ENCODE peak calls at places on chromosome 11, in five cellular contexts. One of them, this sample, is unnamed.

GRCh38 chr11:83070878-83071640 is 638 bp downstream of the RAB30 start:
- DNase-seq in K562: no peak
- DNase-seq in GM12878: no peak
- DNase-seq in HepG2: no peak
- DNase-seq in SK-N-SH: peak; percentile 39
- DNase-seq in this sample: no peak

GRCh38 chr11:704189-704798 is 1.7 kb upstream of the EPS8L2 start:
- DNase-seq in GM12878: no peak
- DNase-seq in K562: no peak
- DNase-seq in HepG2: no peak
- DNase-seq in SK-N-SH: no peak
- DNase-seq in this sample: no peak

GRCh38 chr11:88042238-88043032 is 132.8 kb downstream of the RAB38 start:
- DNase-seq in HepG2: no peak
- DNase-seq in SK-N-SH: no peak
- DNase-seq in K562: no peak
- DNase-seq in GM12878: no peak
- DNase-seq in this sample: no peak

GRCh38 chr11:121763526-121763925 is 310.8 kb upstream of the SORL1-AS1 start:
- DNase-seq in K562: no peak
- DNase-seq in SK-N-SH: no peak
- DNase-seq in HepG2: no peak
- DNase-seq in GM12878: peak; percentile 19
- DNase-seq in this sample: no peak

GRCh38 chr11:119685073-119685746 is 43.8 kb downstream of the NECTIN1 start:
- DNase-seq in SK-N-SH: peak; percentile 88
- DNase-seq in K562: no peak
- DNase-seq in GM12878: no peak
- DNase-seq in HepG2: no peak
- DNase-seq in this sample: no peak

GRCh38 chr11:132312161-132312560 is 941.7 kb downstream of the NTM start:
- DNase-seq in SK-N-SH: no peak
- DNase-seq in HepG2: no peak
- DNase-seq in GM12878: no peak
- DNase-seq in K562: no peak
- DNase-seq in this sample: no peak

GRCh38 chr11:106697058-106697457 is 321.2 kb downstream of the GUCY1A2 start:
- DNase-seq in HepG2: no peak
- DNase-seq in GM12878: no peak
- DNase-seq in K562: no peak
- DNase-seq in SK-N-SH: no peak
- DNase-seq in this sample: no peak

GRCh38 chr11:70206977-70207376 is 3.9 kb downstream of the FADD start:
- DNase-seq in SK-N-SH: no peak
- DNase-seq in HepG2: no peak
- DNase-seq in K562: no peak
- DNase-seq in GM12878: no peak
- DNase-seq in this sample: no peak

GRCh38 chr11:125667151-125667550 is 13.5 kb downstream of the ACRV1 start:
- DNase-seq in HepG2: no peak
- DNase-seq in SK-N-SH: no peak
- DNase-seq in K562: no peak
- DNase-seq in GM12878: no peak
- DNase-seq in this sample: no peak

GRCh38 chr11:109586789-109587188 is 164.8 kb downstream of the C11orf87 start:
- DNase-seq in HepG2: no peak
- DNase-seq in K562: no peak
- DNase-seq in SK-N-SH: no peak
- DNase-seq in GM12878: no peak
- DNase-seq in this sample: no peak

GRCh38 chr11:78690588-78690987 is 115.9 kb upstream of the NARS2 start:
- DNase-seq in K562: no peak
- DNase-seq in SK-N-SH: no peak
- DNase-seq in GM12878: no peak
- DNase-seq in HepG2: no peak
- DNase-seq in this sample: no peak

GRCh38 chr11:95659088-95659487 is 130.5 kb downstream of the FAM76B start:
- DNase-seq in HepG2: no peak
- DNase-seq in SK-N-SH: no peak
- DNase-seq in K562: no peak
- DNase-seq in GM12878: no peak
- DNase-seq in this sample: no peak

GRCh38 chr11:88454881-88455280 is 117.3 kb upstream of the CTSC start:
- DNase-seq in GM12878: no peak
- DNase-seq in HepG2: no peak
- DNase-seq in K562: peak; percentile 35
- DNase-seq in SK-N-SH: no peak
- DNase-seq in this sample: no peak

GRCh38 chr11:2590951-2591754 is 108.6 kb downstream of the KCNQ1OT1 start:
- DNase-seq in K562: no peak
- DNase-seq in SK-N-SH: peak; percentile 14
- DNase-seq in HepG2: no peak
- DNase-seq in GM12878: no peak
- DNase-seq in this sample: no peak
- TF ChIP-seq ZBTB33 in K562: no peak
- TF ChIP-seq ZBTB33 in SK-N-SH: no peak
- TF ChIP-seq ZBTB33 in HepG2: no peak
- TF ChIP-seq ZBTB33 in GM12878: no peak
- TF ChIP-seq ZBTB33 in this sample: no peak

DNA sequence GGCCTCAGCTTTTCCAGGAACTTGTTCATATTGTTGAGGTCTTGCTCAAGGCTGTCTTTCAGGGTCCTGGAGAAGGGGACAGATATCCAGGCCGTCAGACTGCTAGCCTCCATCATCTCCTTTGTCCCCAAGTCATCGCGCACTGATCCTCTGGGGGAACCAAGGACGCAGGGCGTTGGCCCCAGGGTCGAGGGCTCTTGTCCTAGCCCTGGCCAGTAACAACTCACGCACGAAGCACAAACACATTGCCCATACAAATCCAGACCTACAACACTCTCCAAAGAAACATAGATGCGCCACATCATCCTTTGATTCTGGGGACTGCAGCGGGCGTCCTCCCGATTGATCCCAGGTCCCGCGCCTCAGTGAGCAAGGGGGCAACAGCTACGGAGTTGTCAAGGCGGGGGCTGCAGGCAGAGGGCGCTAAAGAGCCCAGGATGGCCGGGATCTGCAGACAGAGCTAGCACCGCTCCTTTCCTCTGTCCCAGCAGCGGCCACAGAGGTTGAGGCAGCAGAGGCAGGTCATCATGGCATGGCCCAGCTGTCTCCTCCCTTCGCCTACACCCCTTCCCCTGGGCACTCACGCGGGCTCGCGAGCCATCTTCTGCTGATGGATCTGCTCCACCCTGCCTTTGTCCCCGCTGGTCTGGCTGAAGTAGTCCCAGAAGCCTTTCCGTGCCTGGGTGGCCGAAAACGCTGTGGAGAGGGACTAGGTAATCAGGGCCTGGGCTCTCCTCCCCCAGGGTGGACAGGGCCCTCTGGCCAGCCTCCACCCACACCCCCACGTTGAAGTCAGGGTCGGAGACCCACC is 472 bp downstream of the APOA5 start:
- DNase-seq in K562: peak; percentile 84
- DNase-seq in HepG2: peak; percentile 73
- DNase-seq in SK-N-SH: peak; percentile 92
- DNase-seq in GM12878: no peak
- DNase-seq in this sample: peak; percentile 35
- TF ChIP-seq REST in K562: no peak
- TF ChIP-seq REST in HepG2: no peak
- TF ChIP-seq REST in SK-N-SH: no peak
- TF ChIP-seq REST in GM12878: no peak
- TF ChIP-seq REST in this sample: no peak

GRCh38 chr11:62909107-62909894 is 11.9 kb downstream of the CHRM1 start:
- DNase-seq in K562: peak; percentile 65
- DNase-seq in SK-N-SH: peak; percentile 82
- DNase-seq in HepG2: peak; percentile 70
- DNase-seq in GM12878: no peak
- DNase-seq in this sample: peak; percentile 47
- TF ChIP-seq ZBTB33 in K562: peak; percentile 36
- TF ChIP-seq ZBTB33 in SK-N-SH: no peak
- TF ChIP-seq ZBTB33 in HepG2: no peak
- TF ChIP-seq ZBTB33 in GM12878: no peak
- TF ChIP-seq ZBTB33 in this sample: no peak

GRCh38 chr11:112392860-112393259 is 132.2 kb upstream of the PLET1 start:
- DNase-seq in GM12878: no peak
- DNase-seq in SK-N-SH: no peak
- DNase-seq in HepG2: no peak
- DNase-seq in K562: no peak
- DNase-seq in this sample: no peak

GRCh38 chr11:112400615-112401014 is 140.0 kb upstream of the PLET1 start:
- DNase-seq in SK-N-SH: no peak
- DNase-seq in K562: no peak
- DNase-seq in GM12878: no peak
- DNase-seq in HepG2: no peak
- DNase-seq in this sample: no peak

GRCh38 chr11:112394304-112394703 is 133.6 kb upstream of the PLET1 start:
- DNase-seq in GM12878: no peak
- DNase-seq in K562: no peak
- DNase-seq in HepG2: no peak
- DNase-seq in SK-N-SH: no peak
- DNase-seq in this sample: no peak

GRCh38 chr11:112398798-112399197 is 138.1 kb upstream of the PLET1 start:
- DNase-seq in K562: no peak
- DNase-seq in GM12878: no peak
- DNase-seq in HepG2: no peak
- DNase-seq in SK-N-SH: no peak
- DNase-seq in this sample: no peak

GRCh38 chr11:112396092-112396491 is 135.4 kb upstream of the PLET1 start:
- DNase-seq in HepG2: no peak
- DNase-seq in SK-N-SH: no peak
- DNase-seq in K562: no peak
- DNase-seq in GM12878: no peak
- DNase-seq in this sample: no peak
- TF ChIP-seq REST in HepG2: no peak
- TF ChIP-seq REST in SK-N-SH: no peak
- TF ChIP-seq REST in K562: no peak
- TF ChIP-seq REST in GM12878: no peak
- TF ChIP-seq REST in this sample: no peak

DNA sequence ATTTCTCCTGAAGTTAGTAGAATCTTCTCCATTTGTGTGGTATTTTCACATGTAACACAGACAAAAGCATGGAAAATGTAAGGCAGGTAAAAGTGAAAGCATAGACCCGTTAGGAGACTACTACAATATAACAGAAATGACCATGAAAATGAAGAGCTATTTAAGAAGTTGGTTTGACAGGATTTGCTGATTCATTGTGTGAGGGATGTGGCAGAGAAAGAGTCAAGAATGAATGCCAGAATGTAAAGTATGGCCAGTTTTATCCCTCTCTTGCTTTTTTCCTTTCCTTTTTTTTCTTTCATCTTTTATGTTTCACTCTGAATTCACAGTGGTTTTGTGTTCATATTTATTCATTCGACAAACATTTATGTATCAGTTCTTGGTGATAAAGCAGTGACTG is 115.9 kb downstream of the ARFGAP2 start:
- DNase-seq in SK-N-SH: no peak
- DNase-seq in K562: peak; percentile 50
- DNase-seq in HepG2: no peak
- DNase-seq in GM12878: no peak
- DNase-seq in this sample: no peak
- TF ChIP-seq ZBTB33 in SK-N-SH: no peak
- TF ChIP-seq ZBTB33 in K562: no peak
- TF ChIP-seq ZBTB33 in HepG2: no peak
- TF ChIP-seq ZBTB33 in GM12878: no peak
- TF ChIP-seq ZBTB33 in this sample: no peak

This sample was measured in HCT116.